ENCODE peak calls at places on chromosome 6, in seven cellular contexts. One of them, this sample, is unnamed.
A peak's percentile ranks its signal among the peaks of the same experiment; 100 is the strongest.

GRCh38 chr6:148855744-148856143 is 108.9 kb downstream of the UST start:
- DNase-seq in lower leg skin: no peak
- DNase-seq in upper lobe of right lung: no peak
- DNase-seq in AG09309: no peak
- DNase-seq in GM23338: no peak
- DNase-seq in AG04450: no peak
- DNase-seq in pancreas: no peak
- DNase-seq in this sample: no peak

GRCh38 chr6:157024745-157025144 is 247.6 kb downstream of the ARID1B start:
- DNase-seq in lower leg skin: no peak
- DNase-seq in upper lobe of right lung: no peak
- DNase-seq in AG09309: no peak
- DNase-seq in GM23338: no peak
- DNase-seq in AG04450: no peak
- DNase-seq in pancreas: no peak
- DNase-seq in this sample: no peak

GRCh38 chr6:158767714-158768113 is 51.5 kb downstream of the EZR start:
- DNase-seq in lower leg skin: no peak
- DNase-seq in upper lobe of right lung: peak; percentile 25
- DNase-seq in AG09309: no peak
- DNase-seq in GM23338: no peak
- DNase-seq in AG04450: no peak
- DNase-seq in pancreas: no peak
- DNase-seq in this sample: no peak

GRCh38 chr6:51644426-51644825 is 443.0 kb downstream of the PKHD1 start:
- DNase-seq in lower leg skin: no peak
- DNase-seq in upper lobe of right lung: no peak
- DNase-seq in AG09309: no peak
- DNase-seq in GM23338: no peak
- DNase-seq in AG04450: no peak
- DNase-seq in pancreas: no peak
- DNase-seq in this sample: no peak

GRCh38 chr6:122571888-122572287 is 38.3 kb upstream of the PKIB start:
- DNase-seq in lower leg skin: no peak
- DNase-seq in upper lobe of right lung: no peak
- DNase-seq in AG09309: no peak
- DNase-seq in GM23338: no peak
- DNase-seq in AG04450: no peak
- DNase-seq in pancreas: no peak
- DNase-seq in this sample: no peak

GRCh38 chr6:132190097-132190814 is 211.0 kb downstream of the MOXD1 start:
- DNase-seq in lower leg skin: no peak
- DNase-seq in upper lobe of right lung: no peak
- DNase-seq in AG09309: peak; percentile 43
- DNase-seq in GM23338: no peak
- DNase-seq in AG04450: no peak
- DNase-seq in pancreas: no peak
- DNase-seq in this sample: no peak

GRCh38 chr6:45783716-45784115 is 231.9 kb downstream of the CLIC5 start:
- DNase-seq in lower leg skin: no peak
- DNase-seq in upper lobe of right lung: no peak
- DNase-seq in AG09309: no peak
- DNase-seq in GM23338: no peak
- DNase-seq in AG04450: no peak
- DNase-seq in pancreas: no peak
- DNase-seq in this sample: no peak

GRCh38 chr6:40930555-40930954 is 108.5 kb downstream of the UNC5CL start:
- DNase-seq in lower leg skin: no peak
- DNase-seq in upper lobe of right lung: no peak
- DNase-seq in AG09309: no peak
- DNase-seq in GM23338: peak; percentile 22
- DNase-seq in AG04450: no peak
- DNase-seq in pancreas: no peak
- DNase-seq in this sample: no peak

GRCh38 chr6:38155144-38155543 is 335.6 kb downstream of the ZFAND3 start:
- DNase-seq in lower leg skin: no peak
- DNase-seq in upper lobe of right lung: peak; percentile 77
- DNase-seq in AG09309: no peak
- DNase-seq in GM23338: no peak
- DNase-seq in AG04450: no peak
- DNase-seq in pancreas: no peak
- DNase-seq in this sample: no peak

GRCh38 chr6:160510199-160510598 is 153.9 kb downstream of the LPA start:
- DNase-seq in lower leg skin: no peak
- DNase-seq in upper lobe of right lung: no peak
- DNase-seq in AG09309: no peak
- DNase-seq in GM23338: no peak
- DNase-seq in AG04450: peak; percentile 29
- DNase-seq in pancreas: no peak
- DNase-seq in this sample: no peak

GRCh38 chr6:28408076-28408802 is 8.7 kb upstream of the ZSCAN12 start:
- DNase-seq in lower leg skin: no peak
- DNase-seq in upper lobe of right lung: no peak
- DNase-seq in AG09309: no peak
- DNase-seq in GM23338: no peak
- DNase-seq in AG04450: no peak
- DNase-seq in pancreas: no peak
- DNase-seq in this sample: no peak

GRCh38 chr6:35372633-35373032 is 30.3 kb downstream of the PPARD start:
- DNase-seq in lower leg skin: no peak
- DNase-seq in upper lobe of right lung: no peak
- DNase-seq in AG09309: no peak
- DNase-seq in GM23338: no peak
- DNase-seq in AG04450: no peak
- DNase-seq in pancreas: no peak
- DNase-seq in this sample: no peak

GRCh38 chr6:31690231-31691077 is 9.6 kb upstream of the LY6G5C start:
- DNase-seq in lower leg skin: no peak
- DNase-seq in upper lobe of right lung: no peak
- DNase-seq in AG09309: no peak
- DNase-seq in GM23338: no peak
- DNase-seq in AG04450: no peak
- DNase-seq in pancreas: no peak
- DNase-seq in this sample: no peak

GRCh38 chr6:21235162-21235561 is 358.4 kb upstream of the SOX4 start:
- DNase-seq in lower leg skin: no peak
- DNase-seq in upper lobe of right lung: no peak
- DNase-seq in AG09309: no peak
- DNase-seq in GM23338: peak; percentile 37
- DNase-seq in AG04450: no peak
- DNase-seq in pancreas: no peak
- DNase-seq in this sample: no peak

GRCh38 chr6:68296126-68296525 is 339.0 kb upstream of the ADGRB3 start:
- DNase-seq in lower leg skin: no peak
- DNase-seq in upper lobe of right lung: no peak
- DNase-seq in AG09309: no peak
- DNase-seq in GM23338: no peak
- DNase-seq in AG04450: no peak
- DNase-seq in pancreas: no peak
- DNase-seq in this sample: no peak

GRCh38 chr6:21846541-21847451 is 253.2 kb downstream of the SOX4 start:
- DNase-seq in lower leg skin: no peak
- DNase-seq in upper lobe of right lung: no peak
- DNase-seq in AG09309: no peak
- DNase-seq in GM23338: peak; percentile 69
- DNase-seq in AG04450: no peak
- DNase-seq in pancreas: no peak
- DNase-seq in this sample: no peak

GRCh38 chr6:3163248-3163594 is 5.9 kb upstream of the TUBB2A start:
- DNase-seq in lower leg skin: peak; percentile 39
- DNase-seq in upper lobe of right lung: no peak
- DNase-seq in AG09309: no peak
- DNase-seq in GM23338: no peak
- DNase-seq in AG04450: no peak
- DNase-seq in pancreas: no peak
- DNase-seq in this sample: no peak

GRCh38 chr6:133240511-133241087 is 558 bp upstream of the EYA4 start:
- DNase-seq in lower leg skin: no peak
- DNase-seq in upper lobe of right lung: no peak
- DNase-seq in AG09309: no peak
- DNase-seq in GM23338: peak; percentile 61
- DNase-seq in AG04450: no peak
- DNase-seq in pancreas: no peak
- DNase-seq in this sample: peak; percentile 75

GRCh38 chr6:153511896-153512496 is 380.9 kb upstream of the RGS17 start:
- DNase-seq in lower leg skin: no peak
- DNase-seq in upper lobe of right lung: no peak
- DNase-seq in AG09309: no peak
- DNase-seq in GM23338: peak; percentile 77
- DNase-seq in AG04450: peak; percentile 6
- DNase-seq in pancreas: no peak
- DNase-seq in this sample: no peak

GRCh38 chr6:75488026-75488425 is 5.6 kb downstream of the FILIP1 start:
- DNase-seq in lower leg skin: no peak
- DNase-seq in upper lobe of right lung: no peak
- DNase-seq in AG09309: no peak
- DNase-seq in GM23338: no peak
- DNase-seq in AG04450: peak; percentile 36
- DNase-seq in pancreas: no peak
- DNase-seq in this sample: no peak

GRCh38 chr6:44495036-44495901 is 107.8 kb downstream of the CDC5L start:
- DNase-seq in lower leg skin: no peak
- DNase-seq in upper lobe of right lung: no peak
- DNase-seq in AG09309: no peak
- DNase-seq in GM23338: no peak
- DNase-seq in AG04450: no peak
- DNase-seq in pancreas: no peak
- DNase-seq in this sample: peak; percentile 44

GRCh38 chr6:170003027-170003426 is 251.6 kb downstream of the ERMARD start:
- DNase-seq in lower leg skin: no peak
- DNase-seq in upper lobe of right lung: no peak
- DNase-seq in AG09309: no peak
- DNase-seq in GM23338: no peak
- DNase-seq in AG04450: no peak
- DNase-seq in pancreas: no peak
- DNase-seq in this sample: no peak
- TF ChIP-seq CTCF in lower leg skin: no peak
- TF ChIP-seq CTCF in upper lobe of right lung: no peak
- TF ChIP-seq CTCF in AG09309: no peak
- TF ChIP-seq CTCF in GM23338: peak; percentile 43
- TF ChIP-seq CTCF in AG04450: no peak
- TF ChIP-seq CTCF in pancreas: no peak
- TF ChIP-seq CTCF in this sample: peak; percentile 22

GRCh38 chr6:9516207-9516606 is 898.7 kb downstream of the TFAP2A start:
- DNase-seq in lower leg skin: no peak
- DNase-seq in upper lobe of right lung: no peak
- DNase-seq in AG09309: no peak
- DNase-seq in GM23338: peak; percentile 15
- DNase-seq in AG04450: peak; percentile 18
- DNase-seq in pancreas: no peak
- DNase-seq in this sample: no peak
- TF ChIP-seq CTCF in lower leg skin: no peak
- TF ChIP-seq CTCF in upper lobe of right lung: no peak
- TF ChIP-seq CTCF in AG09309: no peak
- TF ChIP-seq CTCF in GM23338: no peak
- TF ChIP-seq CTCF in AG04450: no peak
- TF ChIP-seq CTCF in pancreas: no peak
- TF ChIP-seq CTCF in this sample: no peak

GRCh38 chr6:43216200-43216599 is 13.1 kb downstream of the DNPH1 start:
- DNase-seq in lower leg skin: no peak
- DNase-seq in upper lobe of right lung: peak; percentile 40
- DNase-seq in AG09309: no peak
- DNase-seq in GM23338: no peak
- DNase-seq in AG04450: no peak
- DNase-seq in pancreas: no peak
- DNase-seq in this sample: no peak

GRCh38 chr6:43207286-43207685 is 22.0 kb downstream of the DNPH1 start:
- DNase-seq in lower leg skin: no peak
- DNase-seq in upper lobe of right lung: no peak
- DNase-seq in AG09309: no peak
- DNase-seq in GM23338: no peak
- DNase-seq in AG04450: no peak
- DNase-seq in pancreas: no peak
- DNase-seq in this sample: no peak

GRCh38 chr6:43215066-43215465 is 14.2 kb downstream of the DNPH1 start:
- DNase-seq in lower leg skin: no peak
- DNase-seq in upper lobe of right lung: no peak
- DNase-seq in AG09309: no peak
- DNase-seq in GM23338: no peak
- DNase-seq in AG04450: no peak
- DNase-seq in pancreas: no peak
- DNase-seq in this sample: no peak

GRCh38 chr6:43213431-43213830 is 15.8 kb downstream of the DNPH1 start:
- DNase-seq in lower leg skin: no peak
- DNase-seq in upper lobe of right lung: peak; percentile 40
- DNase-seq in AG09309: no peak
- DNase-seq in GM23338: no peak
- DNase-seq in AG04450: no peak
- DNase-seq in pancreas: no peak
- DNase-seq in this sample: no peak

GRCh38 chr6:43211960-43212359 is 17.3 kb downstream of the DNPH1 start:
- DNase-seq in lower leg skin: no peak
- DNase-seq in upper lobe of right lung: no peak
- DNase-seq in AG09309: no peak
- DNase-seq in GM23338: no peak
- DNase-seq in AG04450: no peak
- DNase-seq in pancreas: no peak
- DNase-seq in this sample: no peak
- TF ChIP-seq CTCF in lower leg skin: no peak
- TF ChIP-seq CTCF in upper lobe of right lung: no peak
- TF ChIP-seq CTCF in AG09309: no peak
- TF ChIP-seq CTCF in GM23338: peak; percentile 14
- TF ChIP-seq CTCF in AG04450: peak; percentile 19
- TF ChIP-seq CTCF in pancreas: no peak
- TF ChIP-seq CTCF in this sample: peak; percentile 27

GRCh38 chr6:47477497-47478232 is at the start of gene CD2AP:
- DNase-seq in lower leg skin: peak; percentile 81
- DNase-seq in upper lobe of right lung: peak; percentile 94
- DNase-seq in AG09309: no peak
- DNase-seq in GM23338: peak; percentile 97
- DNase-seq in AG04450: peak; percentile 37
- DNase-seq in pancreas: peak; percentile 91
- DNase-seq in this sample: peak; percentile 89
- TF ChIP-seq CTCF in lower leg skin: no peak
- TF ChIP-seq CTCF in upper lobe of right lung: peak; percentile 11
- TF ChIP-seq CTCF in AG09309: no peak
- TF ChIP-seq CTCF in GM23338: no peak
- TF ChIP-seq CTCF in AG04450: no peak
- TF ChIP-seq CTCF in pancreas: no peak
- TF ChIP-seq CTCF in this sample: no peak

GRCh38 chr6:5115168-5115567 is 30.0 kb downstream of the PPP1R3G start:
- DNase-seq in lower leg skin: no peak
- DNase-seq in upper lobe of right lung: no peak
- DNase-seq in AG09309: no peak
- DNase-seq in GM23338: no peak
- DNase-seq in AG04450: no peak
- DNase-seq in pancreas: no peak
- DNase-seq in this sample: no peak
- TF ChIP-seq CTCF in lower leg skin: no peak
- TF ChIP-seq CTCF in upper lobe of right lung: peak; percentile 22
- TF ChIP-seq CTCF in AG09309: peak; percentile 64
- TF ChIP-seq CTCF in GM23338: peak; percentile 22
- TF ChIP-seq CTCF in AG04450: peak; percentile 43
- TF ChIP-seq CTCF in pancreas: no peak
- TF ChIP-seq CTCF in this sample: peak; percentile 46

GRCh38 chr6:14506656-14507242 is 389.2 kb downstream of the CD83 start:
- DNase-seq in lower leg skin: no peak
- DNase-seq in upper lobe of right lung: no peak
- DNase-seq in AG09309: no peak
- DNase-seq in GM23338: no peak
- DNase-seq in AG04450: no peak
- DNase-seq in pancreas: no peak
- DNase-seq in this sample: no peak
- TF ChIP-seq CTCF in lower leg skin: no peak
- TF ChIP-seq CTCF in upper lobe of right lung: no peak
- TF ChIP-seq CTCF in AG09309: no peak
- TF ChIP-seq CTCF in GM23338: no peak
- TF ChIP-seq CTCF in AG04450: no peak
- TF ChIP-seq CTCF in pancreas: no peak
- TF ChIP-seq CTCF in this sample: no peak

GRCh38 chr6:119426619-119427018 is 77.1 kb upstream of the MAN1A1 start:
- DNase-seq in lower leg skin: no peak
- DNase-seq in upper lobe of right lung: no peak
- DNase-seq in AG09309: peak; percentile 20
- DNase-seq in GM23338: no peak
- DNase-seq in AG04450: no peak
- DNase-seq in pancreas: no peak
- DNase-seq in this sample: no peak
- TF ChIP-seq CTCF in lower leg skin: no peak
- TF ChIP-seq CTCF in upper lobe of right lung: no peak
- TF ChIP-seq CTCF in AG09309: no peak
- TF ChIP-seq CTCF in GM23338: no peak
- TF ChIP-seq CTCF in AG04450: no peak
- TF ChIP-seq CTCF in pancreas: no peak
- TF ChIP-seq CTCF in this sample: no peak